ENCODE peak calls at places on chromosomes 12 and 14, in eight cellular contexts. A is neuronal stem cell; L is NCI-H2171 treated with DMSO at 0.1 percent for 48 hours; P is A549; T is iPS-NIHi11; Y is GM23338; X is CD4-positive, alpha-beta T cell; G is activated CD4-positive, alpha-beta T cell treated with anti-CD3 and anti-CD28 coated beads, Interleukin-2, amount 50 U/mL, for 1 hour. B is an unnamed sample.

GRCh38 chr14:71130491-71131179 is 223.4 kb downstream of the PCNX1 start:
- DNase-seq in A (no peak), L (no peak), P (no peak), T (no peak), Y (peak), X (no peak), G (no peak), B (no peak)

GRCh38 chr12:55899035-55899434 is 28.7 kb downstream of the PYM1 start:
- DNase-seq in A (no peak), L (no peak), P (no peak), T (no peak), Y (no peak), X (no peak), G (no peak), B (no peak)

GRCh38 chr14:31229638-31230229 is 22.1 kb upstream of the HECTD1 start:
- DNase-seq in A (peak), L (no peak), P (peak), T (peak), Y (peak), X (no peak), G (no peak), B (peak)

GRCh38 chr14:21287166-21287565 is 7.3 kb downstream of the RPGRIP1 start:
- DNase-seq in A (no peak), L (no peak), P (no peak), T (no peak), Y (no peak), X (no peak), G (no peak), B (no peak)

GRCh38 chr14:52974406-52974805 is 23.6 kb upstream of the FERMT2 start:
- DNase-seq in A (no peak), L (no peak), P (no peak), T (no peak), Y (no peak), X (no peak), G (no peak), B (no peak)

GRCh38 chr12:53234236-53234635 is 2.2 kb upstream of the RARG start:
- DNase-seq in A (no peak), L (no peak), P (no peak), T (peak), Y (peak), X (no peak), G (no peak), B (no peak)

GRCh38 chr14:39181026-39181692 is 6.1 kb downstream of the PNN start:
- DNase-seq in A (no peak), L (peak), P (no peak), T (no peak), Y (no peak), X (no peak), G (no peak), B (no peak)

GRCh38 chr12:49295087-49296001 is at the start of gene PRPH:
- DNase-seq in A (no peak), L (no peak), P (no peak), T (peak), Y (peak), X (no peak), G (no peak), B (no peak)

GRCh38 chr12:68397566-68398158 is 65.5 kb upstream of the MDM1 start:
- DNase-seq in A (no peak), L (no peak), P (no peak), T (no peak), Y (no peak), X (no peak), G (no peak), B (no peak)

GRCh38 chr12:53452159-53453077 is 516 bp downstream of the PCBP2 start:
- DNase-seq in A (peak), L (peak), P (peak), T (peak), Y (peak), X (peak), G (peak), B (peak)

GRCh38 chr14:49774111-49774510 is 6.2 kb downstream of the KLHDC2 start:
- DNase-seq in A (no peak), L (no peak), P (no peak), T (no peak), Y (no peak), X (no peak), G (no peak), B (no peak)